ENCODE peak calls at places on chromosomes 5 and 9, in five cellular contexts. B is mesothelial cell of epicardium, M is cardiac muscle cell, Q is H9, G is stomach. L is an unnamed sample.

GRCh38 chr9:115694014-115694413 is 459.6 kb upstream of the PAPPA start:
- DNase-seq in B (no peak), G (no peak), Q (peak), M (peak), L (peak)

GRCh38 chr5:58381566-58381965 is 78.3 kb downstream of the PLK2 start:
- DNase-seq in Q (no peak), B (no peak), G (no peak), M (no peak), L (no peak)

GRCh38 chr5:139646111-139646510 is 2.0 kb upstream of the CXXC5 start:
- DNase-seq in Q (no peak), M (no peak), B (no peak), G (no peak), L (no peak)

GRCh38 chr9:111969622-111970021 is 73.0 kb downstream of the UGCG start:
- DNase-seq in M (no peak), G (no peak), Q (no peak), B (no peak), L (no peak)

GRCh38 chr5:179800071-179800695 is 6.4 kb downstream of the LTC4S start:
- DNase-seq in G (no peak), B (no peak), Q (no peak), M (no peak), L (no peak)

GRCh38 chr9:129185402-129185801 is 7.3 kb upstream of the IER5L start:
- DNase-seq in Q (no peak), B (no peak), G (no peak), M (no peak), L (no peak)

GRCh38 chr9:108053555-108054061 is 564.0 kb upstream of the KLF4 start:
- DNase-seq in G (peak), B (no peak), M (peak), Q (no peak), L (peak)

GRCh38 chr9:113569472-113570060 is 106.0 kb downstream of the RGS3 start:
- DNase-seq in B (no peak), M (no peak), G (no peak), Q (no peak), L (no peak)

GRCh38 chr5:156169495-156169894 is 157.5 kb upstream of the SGCD start:
- DNase-seq in G (no peak), Q (no peak), M (no peak), B (no peak), L (no peak)

GRCh38 chr5:85441853-85442252 is 1057.2 kb upstream of the EDIL3 start:
- DNase-seq in G (no peak), M (no peak), B (no peak), Q (no peak), L (no peak)

GRCh38 chr5:98416541-98416940 is 356.9 kb upstream of the RGMB start:
- DNase-seq in G (no peak), B (no peak), Q (no peak), M (peak), L (no peak)

GRCh38 chr9:114060711-114061110 is 17.4 kb downstream of the AMBP start:
- DNase-seq in B (no peak), G (no peak), M (no peak), Q (no peak), L (no peak)

GRCh38 chr9:115121140-115121710 is 3.3 kb upstream of the TNC start:
- DNase-seq in G (no peak), B (no peak), Q (no peak), M (no peak), L (no peak)

GRCh38 chr5:140806834-140807775 is at the start of gene PCDHA4:
- DNase-seq in Q (peak), M (peak), B (no peak), G (no peak), L (peak)

GRCh38 chr9:104831681-104832080 is 67.8 kb downstream of the NIPSNAP3B start:
- DNase-seq in G (no peak), Q (no peak), M (no peak), B (no peak), L (no peak)

GRCh38 chr9:2260401-2261306 is 245.5 kb downstream of the SMARCA2 start:
- DNase-seq in Q (no peak), B (no peak), M (peak), G (peak), L (no peak)

GRCh38 chr5:175849153-175849552 is 22.2 kb upstream of the CPLX2 start:
- DNase-seq in M (no peak), Q (no peak), B (no peak), G (no peak), L (no peak)

GRCh38 chr5:175847061-175847460 is 24.3 kb upstream of the CPLX2 start:
- DNase-seq in G (no peak), B (no peak), Q (no peak), M (no peak), L (no peak)

GRCh38 chr5:175846332-175846731 is 25.0 kb upstream of the CPLX2 start:
- DNase-seq in G (no peak), Q (no peak), M (no peak), B (no peak), L (no peak)

GRCh38 chr5:175848676-175849075 is 22.7 kb upstream of the CPLX2 start:
- DNase-seq in G (no peak), B (no peak), Q (no peak), M (no peak), L (no peak)

GRCh38 chr5:175847503-175847902 is 23.9 kb upstream of the CPLX2 start:
- DNase-seq in G (no peak), B (no peak), Q (peak), M (peak), L (no peak)
- TF ChIP-seq CTCF in G (no peak), B (no peak), Q (peak), M (no peak), L (peak)

GRCh38 chr5:68368686-68369359 is 153.3 kb downstream of the PIK3R1 start:
- DNase-seq in G (no peak), M (no peak), B (no peak), Q (no peak), L (no peak)

GRCh38 chr5:68367717-68368116 is 152.2 kb downstream of the PIK3R1 start:
- DNase-seq in Q (no peak), M (no peak), B (no peak), G (no peak), L (no peak)

GRCh38 chr5:68368280-68368679 is 152.7 kb downstream of the PIK3R1 start:
- DNase-seq in B (no peak), G (no peak), M (no peak), Q (no peak), L (no peak)

GRCh38 chr5:68371607-68372006 is 156.1 kb downstream of the PIK3R1 start:
- DNase-seq in G (no peak), Q (no peak), B (no peak), M (no peak), L (no peak)

GRCh38 chr5:68369436-68370125 is 154.0 kb downstream of the PIK3R1 start:
- DNase-seq in Q (no peak), M (no peak), B (no peak), G (no peak), L (no peak)
- TF ChIP-seq CTCF in Q (no peak), M (no peak), B (no peak), G (no peak), L (no peak)

DNA sequence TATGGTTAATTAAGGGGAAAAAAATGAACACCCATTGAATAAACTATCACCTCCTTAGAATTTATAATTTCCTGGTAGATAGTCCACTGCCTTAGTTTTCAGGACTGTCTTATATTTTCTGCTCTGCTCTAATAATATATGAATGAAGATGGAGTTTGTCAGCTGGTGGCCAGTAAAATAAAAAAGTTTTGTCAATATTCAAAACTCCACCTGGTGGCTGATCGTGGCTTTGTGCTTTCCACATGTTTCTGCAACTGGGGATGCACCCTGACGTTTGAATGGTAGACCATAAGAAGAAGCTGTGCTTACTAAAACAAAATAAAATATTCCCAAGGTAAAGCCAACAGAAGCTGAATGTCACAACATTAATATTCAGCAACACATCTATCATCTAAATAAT is 286.6 kb upstream of the IZUMO3 start:
- DNase-seq in M (no peak), G (no peak), Q (no peak), B (no peak), L (no peak)
- TF ChIP-seq CTCF in M (no peak), G (no peak), Q (peak), B (peak), L (no peak)

GRCh38 chr5:36152324-36153298 is 700 bp downstream of the SKP2 start:
- DNase-seq in G (no peak), B (no peak), Q (no peak), M (peak), L (peak)

GRCh38 chr5:36153299-36153677 is 1.4 kb downstream of the SKP2 start:
- DNase-seq in Q (no peak), G (no peak), M (no peak), B (no peak), L (no peak)

GRCh38 chr5:36150676-36151433 is 832 bp downstream of the LMBRD2 start:
- DNase-seq in B (no peak), G (peak), Q (peak), M (peak), L (peak)

GRCh38 chr5:36153727-36154126 is 1.8 kb downstream of the SKP2 start:
- DNase-seq in M (no peak), B (no peak), G (no peak), Q (no peak), L (peak)

DNA sequence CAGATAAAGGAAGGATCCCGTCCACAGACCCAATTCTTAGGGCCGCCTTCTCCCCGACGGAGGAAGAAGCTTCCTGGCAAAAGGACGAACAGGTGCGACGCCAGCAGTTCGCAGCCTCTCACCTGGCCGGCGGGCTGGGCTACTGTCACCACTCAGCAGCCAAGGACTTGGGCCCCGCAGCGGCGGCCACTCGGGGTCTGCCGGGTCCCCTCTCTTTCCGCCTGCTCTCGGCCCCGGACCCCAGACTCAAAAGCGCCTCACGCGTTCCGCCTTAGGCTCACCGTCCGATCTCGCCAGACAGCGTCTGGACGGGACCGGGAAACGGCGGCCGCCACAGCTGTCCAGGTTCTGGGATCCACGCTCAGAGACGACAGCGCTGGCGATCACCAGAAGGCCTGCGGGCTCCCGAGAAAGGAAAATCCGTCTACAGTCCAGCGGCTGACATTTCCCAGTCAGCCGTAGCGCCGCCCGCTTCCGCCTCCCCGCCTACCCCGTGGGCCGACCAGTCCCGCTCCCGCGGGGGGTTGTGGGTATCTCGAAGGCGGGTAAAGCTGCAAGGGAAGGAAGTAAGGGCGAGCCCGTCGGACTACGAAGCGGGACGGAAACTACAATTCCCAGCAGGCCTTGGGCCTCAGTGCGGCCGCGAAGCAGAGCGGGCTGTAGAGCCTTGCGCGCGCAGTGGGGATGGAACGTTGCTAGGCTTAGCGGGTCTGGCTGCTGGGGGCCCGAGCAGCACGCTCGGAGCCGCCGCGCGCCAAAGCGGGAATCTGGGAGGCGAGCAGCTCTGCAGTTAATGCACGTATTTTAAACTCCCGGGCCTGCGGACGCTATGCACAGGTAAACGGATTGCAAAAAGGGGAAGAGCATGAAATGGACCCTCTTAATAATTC is at the start of the genes LMBRD2 and SKP2:
- DNase-seq in Q (peak), B (peak), M (peak), G (peak), L (peak)
- TF ChIP-seq CTCF in Q (no peak), B (no peak), M (no peak), G (no peak), L (no peak)